ENCODE peak calls at places on chromosomes 5 and 9, in four cellular contexts. I, S, T and D are unnamed samples.

GRCh38 chr5:129065721-129066120 is 28.8 kb upstream of the ISOC1 start:
- DNase-seq in S (no peak), T (no peak), I (no peak), D (no peak)

GRCh38 chr9:125137200-125137599 is 6.1 kb downstream of the SCAI start:
- DNase-seq in I (no peak), S (no peak), T (no peak), D (no peak)

GRCh38 chr5:28066856-28067255 is 1028.5 kb upstream of the CDH9 start:
- DNase-seq in S (no peak), T (no peak), I (no peak), D (no peak)

GRCh38 chr5:94793816-94794198 is 175.3 kb downstream of the SLF1 start:
- DNase-seq in T (no peak), S (no peak), I (no peak), D (no peak)

GRCh38 chr9:93028448-93029006 is 30.0 kb upstream of the SUSD3 start:
- DNase-seq in I (peak), S (no peak), T (peak), D (no peak)

GRCh38 chr9:24293391-24293790 is 252.3 kb downstream of the IZUMO3 start:
- DNase-seq in T (no peak), I (no peak), S (no peak), D (no peak)

GRCh38 chr5:89282832-89283510 is 400.0 kb upstream of the MEF2C start:
- DNase-seq in I (no peak), S (no peak), T (no peak), D (no peak)

GRCh38 chr5:111072949-111073682 is 1.6 kb downstream of the TSLP start:
- DNase-seq in S (peak), T (peak), I (peak), D (peak)

GRCh38 chr5:109485030-109485429 is 75.3 kb upstream of the PJA2 start:
- DNase-seq in T (no peak), S (peak), I (no peak), D (no peak)

GRCh38 chr9:34185778-34186551 is 7.1 kb downstream of the UBAP1 start:
- DNase-seq in S (no peak), I (peak), T (peak), D (peak)

GRCh38 chr5:124859027-124859426 is 112.6 kb upstream of the ZNF608 start:
- DNase-seq in T (no peak), S (peak), I (no peak), D (no peak)

GRCh38 chr9:8434621-8435020 is 635.0 kb upstream of the DMAC1 start:
- DNase-seq in I (no peak), T (no peak), S (no peak), D (no peak)

GRCh38 chr5:91443761-91444467 is 60.8 kb upstream of the ARRDC3 start:
- DNase-seq in I (no peak), S (no peak), T (no peak), D (no peak)

GRCh38 chr5:25754895-25755294 is 1110.1 kb upstream of the CDH10 start:
- DNase-seq in T (no peak), I (no peak), S (no peak), D (no peak)

GRCh38 chr9:134344068-134344820 is 18.0 kb downstream of the RXRA start:
- DNase-seq in I (peak), S (peak), T (peak), D (no peak)

GRCh38 chr5:109215040-109215439 is 194.7 kb downstream of the PJA2 start:
- DNase-seq in S (no peak), I (no peak), T (no peak), D (no peak)

GRCh38 chr5:57194653-57195052 is 20.8 kb downstream of the GPBP1 start:
- DNase-seq in S (no peak), T (no peak), I (no peak), D (no peak)

GRCh38 chr5:132825824-132826391 is 4.5 kb downstream of the SHROOM1 start:
- DNase-seq in S (no peak), I (peak), T (no peak), D (no peak)

GRCh38 chr9:91954841-91955471 is 4.9 kb upstream of the ROR2 start:
- DNase-seq in I (peak), S (no peak), T (no peak), D (peak)

GRCh38 chr5:151615431-151615830 is 24.3 kb upstream of the FAT2 start:
- DNase-seq in T (no peak), S (no peak), I (peak), D (no peak)

GRCh38 chr9:107542401-107542800 is 52.8 kb upstream of the KLF4 start:
- DNase-seq in T (no peak), S (no peak), I (no peak), D (no peak)